ENCODE peak calls at places on chromosomes 6 and 20, in six cellular contexts. One of them, this sample, is unnamed.

GRCh38 chr6:84220809-84221409 is 6.5 kb downstream of the CEP162 start:
- DNase-seq in H9: no peak
- DNase-seq in mammary epithelial cell: peak; percentile 11
- DNase-seq in SK-N-SH: peak; percentile 7
- DNase-seq in GM12878: no peak
- DNase-seq in fibroblast of lung: no peak
- DNase-seq in this sample: peak; percentile 75

GRCh38 chr6:26568601-26569432 is 27.9 kb upstream of the ABT1 start:
- DNase-seq in H9: peak; percentile 92
- DNase-seq in mammary epithelial cell: peak; percentile 85
- DNase-seq in SK-N-SH: peak; percentile 75
- DNase-seq in GM12878: peak; percentile 100
- DNase-seq in fibroblast of lung: peak; percentile 75
- DNase-seq in this sample: peak; percentile 97

GRCh38 chr6:144259988-144260387 is 25.1 kb upstream of the UTRN start:
- DNase-seq in H9: no peak
- DNase-seq in mammary epithelial cell: no peak
- DNase-seq in SK-N-SH: no peak
- DNase-seq in GM12878: no peak
- DNase-seq in fibroblast of lung: peak; percentile 39
- DNase-seq in this sample: no peak

GRCh38 chr6:147586044-147586443 is 77.6 kb downstream of the SAMD5 start:
- DNase-seq in H9: no peak
- DNase-seq in mammary epithelial cell: no peak
- DNase-seq in SK-N-SH: no peak
- DNase-seq in GM12878: no peak
- DNase-seq in fibroblast of lung: peak; percentile 65
- DNase-seq in this sample: no peak

GRCh38 chr6:69138173-69138572 is 503.1 kb downstream of the ADGRB3 start:
- DNase-seq in H9: no peak
- DNase-seq in mammary epithelial cell: no peak
- DNase-seq in SK-N-SH: no peak
- DNase-seq in GM12878: no peak
- DNase-seq in fibroblast of lung: peak; percentile 54
- DNase-seq in this sample: no peak

GRCh38 chr20:53163486-53163885 is 191.3 kb downstream of the TSHZ2 start:
- DNase-seq in H9: no peak
- DNase-seq in mammary epithelial cell: peak; percentile 76
- DNase-seq in SK-N-SH: no peak
- DNase-seq in GM12878: no peak
- DNase-seq in fibroblast of lung: peak; percentile 99
- DNase-seq in this sample: no peak

GRCh38 chr6:17966451-17966850 is 21.0 kb downstream of the KIF13A start:
- DNase-seq in H9: no peak
- DNase-seq in mammary epithelial cell: no peak
- DNase-seq in SK-N-SH: no peak
- DNase-seq in GM12878: no peak
- DNase-seq in fibroblast of lung: no peak
- DNase-seq in this sample: no peak

GRCh38 chr6:166068768-166069167 is 98.9 kb downstream of the TBXT start:
- DNase-seq in H9: no peak
- DNase-seq in mammary epithelial cell: no peak
- DNase-seq in SK-N-SH: no peak
- DNase-seq in GM12878: no peak
- DNase-seq in fibroblast of lung: no peak
- DNase-seq in this sample: no peak

GRCh38 chr20:62426678-62427077 is 661 bp downstream of the RBBP8NL start:
- DNase-seq in H9: peak; percentile 77
- DNase-seq in mammary epithelial cell: no peak
- DNase-seq in SK-N-SH: no peak
- DNase-seq in GM12878: no peak
- DNase-seq in fibroblast of lung: no peak
- DNase-seq in this sample: no peak

GRCh38 chr6:136823128-136823660 is 802 bp downstream of the PEX7 start:
- DNase-seq in H9: no peak
- DNase-seq in mammary epithelial cell: no peak
- DNase-seq in SK-N-SH: no peak
- DNase-seq in GM12878: no peak
- DNase-seq in fibroblast of lung: no peak
- DNase-seq in this sample: no peak

GRCh38 chr6:47235964-47236760 is 73.5 kb downstream of the TNFRSF21 start:
- DNase-seq in H9: no peak
- DNase-seq in mammary epithelial cell: no peak
- DNase-seq in SK-N-SH: peak; percentile 75
- DNase-seq in GM12878: no peak
- DNase-seq in fibroblast of lung: no peak
- DNase-seq in this sample: no peak

GRCh38 chr6:6678185-6678671 is 89.7 kb downstream of the LY86 start:
- DNase-seq in H9: no peak
- DNase-seq in mammary epithelial cell: peak; percentile 63
- DNase-seq in SK-N-SH: no peak
- DNase-seq in GM12878: no peak
- DNase-seq in fibroblast of lung: peak; percentile 47
- DNase-seq in this sample: no peak

GRCh38 chr6:135187372-135187771 is 6.3 kb downstream of the MYB start:
- DNase-seq in H9: no peak
- DNase-seq in mammary epithelial cell: no peak
- DNase-seq in SK-N-SH: no peak
- DNase-seq in GM12878: no peak
- DNase-seq in fibroblast of lung: no peak
- DNase-seq in this sample: no peak
- H4K20me1 ChIP-seq in H9: no peaks in the 10 kb centered on the region
- H4K20me1 ChIP-seq in mammary epithelial cell: no peaks in the 10 kb centered on the region
- H4K20me1 ChIP-seq in SK-N-SH: no peaks in the 10 kb centered on the region
- H4K20me1 ChIP-seq in GM12878: no peaks in the 10 kb centered on the region
- H4K20me1 ChIP-seq in fibroblast of lung: no peaks in the 10 kb centered on the region
- H4K20me1 ChIP-seq in this sample: no peaks in the 10 kb centered on the region

GRCh38 chr6:41721396-41721795 is 14.0 kb downstream of the TFEB start:
- DNase-seq in H9: no peak
- DNase-seq in mammary epithelial cell: no peak
- DNase-seq in SK-N-SH: no peak
- DNase-seq in GM12878: no peak
- DNase-seq in fibroblast of lung: no peak
- DNase-seq in this sample: peak; percentile 59

GRCh38 chr6:41718828-41719227 is 16.6 kb downstream of the TFEB start:
- DNase-seq in H9: no peak
- DNase-seq in mammary epithelial cell: peak; percentile 32
- DNase-seq in SK-N-SH: no peak
- DNase-seq in GM12878: no peak
- DNase-seq in fibroblast of lung: no peak
- DNase-seq in this sample: no peak

GRCh38 chr6:41723178-41723935 is 12.1 kb downstream of the TFEB start:
- DNase-seq in H9: peak; percentile 53
- DNase-seq in mammary epithelial cell: peak; percentile 83
- DNase-seq in SK-N-SH: no peak
- DNase-seq in GM12878: no peak
- DNase-seq in fibroblast of lung: peak; percentile 89
- DNase-seq in this sample: peak; percentile 98

GRCh38 chr6:41719796-41720620 is 15.4 kb downstream of the TFEB start:
- DNase-seq in H9: no peak
- DNase-seq in mammary epithelial cell: no peak
- DNase-seq in SK-N-SH: no peak
- DNase-seq in GM12878: no peak
- DNase-seq in fibroblast of lung: no peak
- DNase-seq in this sample: peak; percentile 46

DNA sequence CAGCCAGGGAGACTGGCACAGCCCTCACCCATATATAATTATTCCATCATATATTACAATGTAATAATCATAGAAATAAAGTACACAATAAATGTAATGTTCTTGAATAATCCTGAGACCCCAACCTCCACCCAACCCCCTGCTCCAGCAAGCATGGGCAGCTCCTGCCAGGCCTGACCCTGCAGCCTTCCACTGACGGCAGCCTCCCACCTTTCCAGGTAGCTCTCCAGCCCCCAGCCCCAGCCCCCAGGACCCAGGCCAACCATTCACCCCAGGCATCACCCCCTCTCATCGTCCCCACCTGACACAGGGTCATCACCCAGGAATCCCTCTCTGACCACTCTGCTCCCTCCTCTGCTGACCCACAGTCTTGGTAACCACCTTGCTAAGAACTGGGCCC is 14.6 kb downstream of the TFEB start:
- DNase-seq in H9: no peak
- DNase-seq in mammary epithelial cell: no peak
- DNase-seq in SK-N-SH: no peak
- DNase-seq in GM12878: no peak
- DNase-seq in fibroblast of lung: no peak
- DNase-seq in this sample: no peak
- H3K27ac ChIP-seq in H9: no peak overlapping the region
- H3K27ac ChIP-seq in mammary epithelial cell: no peak overlapping the region
- H3K27ac ChIP-seq in SK-N-SH: no peak overlapping the region
- H3K27ac ChIP-seq in GM12878: peak overlapping the region; percentile 97
- H3K27ac ChIP-seq in fibroblast of lung: no peak overlapping the region
- H3K27ac ChIP-seq in this sample: peak overlapping the region; percentile 99

GRCh38 chr6:79607000-79607399 is 24.1 kb upstream of the SH3BGRL2 start:
- DNase-seq in H9: no peak
- DNase-seq in mammary epithelial cell: no peak
- DNase-seq in SK-N-SH: no peak
- DNase-seq in GM12878: no peak
- DNase-seq in fibroblast of lung: peak; percentile 22
- DNase-seq in this sample: no peak

GRCh38 chr6:79605968-79606764 is 25.0 kb upstream of the SH3BGRL2 start:
- DNase-seq in H9: peak; percentile 39
- DNase-seq in mammary epithelial cell: no peak
- DNase-seq in SK-N-SH: no peak
- DNase-seq in GM12878: no peak
- DNase-seq in fibroblast of lung: peak; percentile 21
- DNase-seq in this sample: no peak

GRCh38 chr6:79602859-79603258 is 28.3 kb upstream of the SH3BGRL2 start:
- DNase-seq in H9: no peak
- DNase-seq in mammary epithelial cell: no peak
- DNase-seq in SK-N-SH: no peak
- DNase-seq in GM12878: no peak
- DNase-seq in fibroblast of lung: peak; percentile 21
- DNase-seq in this sample: no peak

GRCh38 chr6:79604583-79605037 is 26.5 kb upstream of the SH3BGRL2 start:
- DNase-seq in H9: no peak
- DNase-seq in mammary epithelial cell: peak; percentile 16
- DNase-seq in SK-N-SH: no peak
- DNase-seq in GM12878: no peak
- DNase-seq in fibroblast of lung: peak; percentile 98
- DNase-seq in this sample: no peak

GRCh38 chr6:79605061-79605460 is 26.1 kb upstream of the SH3BGRL2 start:
- DNase-seq in H9: no peak
- DNase-seq in mammary epithelial cell: peak; percentile 8
- DNase-seq in SK-N-SH: no peak
- DNase-seq in GM12878: no peak
- DNase-seq in fibroblast of lung: peak; percentile 88
- DNase-seq in this sample: no peak
- H3K9ac ChIP-seq in H9: no peak overlapping the region
- H3K9ac ChIP-seq in mammary epithelial cell: no peak overlapping the region
- H3K9ac ChIP-seq in SK-N-SH: no peak overlapping the region
- H3K9ac ChIP-seq in GM12878: no peak overlapping the region
- H3K9ac ChIP-seq in fibroblast of lung: no peak overlapping the region
- H3K9ac ChIP-seq in this sample: no peak overlapping the region

GRCh38 chr6:63677282-63677681 is 41.7 kb downstream of the PHF3 start:
- DNase-seq in H9: no peak
- DNase-seq in mammary epithelial cell: no peak
- DNase-seq in SK-N-SH: no peak
- DNase-seq in GM12878: no peak
- DNase-seq in fibroblast of lung: no peak
- DNase-seq in this sample: no peak
- H4K20me1 ChIP-seq in H9: no peaks in the 10 kb centered on the region
- H4K20me1 ChIP-seq in mammary epithelial cell: no peaks in the 10 kb centered on the region
- H4K20me1 ChIP-seq in SK-N-SH: peaks cover 33% of the 10 kb centered on the region
- H4K20me1 ChIP-seq in GM12878: no peaks in the 10 kb centered on the region
- H4K20me1 ChIP-seq in fibroblast of lung: no peaks in the 10 kb centered on the region
- H4K20me1 ChIP-seq in this sample: no peaks in the 10 kb centered on the region

DNA sequence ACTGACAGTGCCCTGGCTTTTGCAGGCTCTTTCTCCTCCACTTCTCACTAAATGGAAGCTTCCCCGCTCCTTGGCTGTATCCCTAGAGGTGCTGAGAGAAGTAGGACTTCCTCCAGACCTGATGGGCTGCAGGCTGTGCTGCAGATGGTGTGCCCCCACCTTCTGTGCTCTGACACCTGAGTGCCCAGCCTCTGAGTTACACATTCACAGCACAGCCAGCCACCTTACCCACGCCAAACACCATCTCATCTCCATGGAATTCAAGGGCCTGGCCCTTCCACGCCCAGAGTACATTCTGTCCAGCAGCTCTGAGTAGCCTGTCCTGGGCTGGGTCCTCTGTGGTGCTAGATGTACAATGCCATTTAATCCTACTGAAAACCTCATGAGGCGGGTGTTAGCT is 5.3 kb downstream of the SFTA2 start:
- DNase-seq in H9: no peak
- DNase-seq in mammary epithelial cell: peak; percentile 43
- DNase-seq in SK-N-SH: no peak
- DNase-seq in GM12878: no peak
- DNase-seq in fibroblast of lung: peak; percentile 58
- DNase-seq in this sample: no peak
- H3K27ac ChIP-seq in H9: no peak overlapping the region
- H3K27ac ChIP-seq in mammary epithelial cell: peak overlapping the region; percentile 69
- H3K27ac ChIP-seq in SK-N-SH: no peak overlapping the region
- H3K27ac ChIP-seq in GM12878: no peak overlapping the region
- H3K27ac ChIP-seq in fibroblast of lung: no peak overlapping the region
- H3K27ac ChIP-seq in this sample: no peak overlapping the region

DNA sequence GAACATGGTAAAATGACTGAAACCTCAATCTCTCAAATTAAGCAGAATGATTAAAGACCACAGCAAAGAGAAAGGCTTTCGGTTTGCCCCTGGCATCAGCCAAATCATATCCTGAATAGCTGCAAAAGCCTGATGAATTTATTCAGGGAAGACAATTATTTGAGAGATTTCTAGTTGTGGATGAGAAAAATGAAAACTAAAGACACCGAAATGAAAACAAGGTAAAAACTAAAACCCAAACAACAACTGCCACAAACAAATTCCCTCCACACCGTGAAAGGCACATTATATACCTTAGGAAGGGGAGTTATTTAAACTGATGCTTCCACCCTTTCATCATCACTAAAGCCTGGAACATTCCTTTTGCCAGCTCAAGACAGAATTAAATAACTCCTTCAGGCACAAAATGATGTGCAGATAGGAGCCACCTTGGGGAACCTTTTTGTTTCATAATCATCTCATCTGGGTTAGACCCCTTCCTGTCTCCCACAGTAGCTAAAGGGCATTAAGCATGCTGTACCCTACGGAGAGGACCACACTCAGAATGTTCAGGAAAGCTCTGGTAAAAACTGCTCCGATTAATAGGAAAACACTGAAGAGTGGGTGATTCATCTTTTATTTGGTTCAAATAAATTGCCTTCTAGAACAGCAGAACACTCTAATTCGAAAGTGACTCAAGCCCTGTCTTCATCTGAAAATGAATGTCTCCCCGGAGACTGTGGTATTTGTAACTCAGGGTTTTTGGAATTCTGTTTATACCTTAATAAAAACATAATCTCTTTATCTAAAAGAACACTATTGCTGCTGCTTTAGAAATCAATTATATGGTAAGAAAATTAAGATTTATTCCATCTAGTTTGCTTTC is 9.1 kb upstream of the ANKRD60 start:
- DNase-seq in H9: no peak
- DNase-seq in mammary epithelial cell: no peak
- DNase-seq in SK-N-SH: no peak
- DNase-seq in GM12878: no peak
- DNase-seq in fibroblast of lung: peak; percentile 80
- DNase-seq in this sample: no peak
- H3K9ac ChIP-seq in H9: no peak overlapping the region
- H3K9ac ChIP-seq in mammary epithelial cell: no peak overlapping the region
- H3K9ac ChIP-seq in SK-N-SH: peak overlapping the region; percentile 64
- H3K9ac ChIP-seq in GM12878: peak overlapping the region; percentile 64
- H3K9ac ChIP-seq in fibroblast of lung: no peak overlapping the region
- H3K9ac ChIP-seq in this sample: peak overlapping the region; percentile 65

GRCh38 chr6:11416936-11417576 is 120.5 kb upstream of the TMEM170B start:
- DNase-seq in H9: peak; percentile 53
- DNase-seq in mammary epithelial cell: no peak
- DNase-seq in SK-N-SH: no peak
- DNase-seq in GM12878: no peak
- DNase-seq in fibroblast of lung: no peak
- DNase-seq in this sample: no peak
- H4K20me1 ChIP-seq in H9: no peaks in the 10 kb centered on the region
- H4K20me1 ChIP-seq in mammary epithelial cell: no peaks in the 10 kb centered on the region
- H4K20me1 ChIP-seq in SK-N-SH: no peaks in the 10 kb centered on the region
- H4K20me1 ChIP-seq in GM12878: no peaks in the 10 kb centered on the region
- H4K20me1 ChIP-seq in fibroblast of lung: no peaks in the 10 kb centered on the region
- H4K20me1 ChIP-seq in this sample: no peaks in the 10 kb centered on the region